ENCODE peak calls at places on chromosomes 6 and 20, in four cellular contexts. C, E, B and R are unnamed samples.
A peak's percentile ranks its signal among the peaks of the same experiment; 100 is the strongest.

GRCh38 chr6:149904661-149905370 is 6.9 kb upstream of the RAET1E start:
- DNase-seq in C (no peak), E (no peak), B (no peak), R (no peak)

GRCh38 chr6:75759207-75759606 is 10.2 kb downstream of the MYO6 start:
- DNase-seq in C (no peak), E (no peak), B (no peak), R (no peak)

GRCh38 chr20:53847118-53847842 is 223.1 kb downstream of the BCAS1 start:
- DNase-seq in C (no peak), E (no peak), B (no peak), R (no peak)

GRCh38 chr6:169559001-169559441 is 142.8 kb downstream of the WDR27 start:
- DNase-seq in C (no peak), E (no peak), B (no peak), R (no peak)

GRCh38 chr6:128507337-128508310 is 12.8 kb downstream of the PTPRK start:
- DNase-seq in C (no peak), E (peak; percentile 99), B (no peak), R (peak; percentile 47)

GRCh38 chr20:47667531-47668312 is 117.6 kb downstream of the SULF2 start:
- DNase-seq in C (no peak), E (no peak), B (no peak), R (no peak)

GRCh38 chr6:37632989-37633550 is 64.6 kb downstream of the MDGA1 start:
- DNase-seq in C (no peak), E (no peak), B (no peak), R (no peak)

GRCh38 chr6:107132330-107132954 is 17.1 kb upstream of the BEND3 start:
- DNase-seq in C (no peak), E (peak; percentile 46), B (no peak), R (peak; percentile 33)

GRCh38 chr6:162123797-162124196 is 603.8 kb downstream of the PRKN start:
- DNase-seq in C (no peak), E (no peak), B (no peak), R (peak; percentile 2)

GRCh38 chr20:54134445-54135220 is 39.2 kb downstream of the CYP24A1 start:
- DNase-seq in C (no peak), E (peak; percentile 85), B (no peak), R (peak; percentile 83)

GRCh38 chr6:116925088-116925794 is 48.2 kb downstream of the RFX6 start:
- DNase-seq in C (no peak), E (no peak), B (peak; percentile 7), R (no peak)

GRCh38 chr6:128406453-128406852 is 113.9 kb downstream of the PTPRK start:
- DNase-seq in C (no peak), E (peak; percentile 24), B (no peak), R (no peak)

GRCh38 chr20:62880935-62881661 is 19.5 kb upstream of the TCFL5 start:
- DNase-seq in C (no peak), E (no peak), B (no peak), R (no peak)

GRCh38 chr6:34524989-34525388 is 31.1 kb downstream of the SPDEF start:
- DNase-seq in C (no peak), E (no peak), B (no peak), R (no peak)

GRCh38 chr20:48763183-48764030 is 64.4 kb downstream of the PREX1 start:
- DNase-seq in C (no peak), E (no peak), B (no peak), R (no peak)

GRCh38 chr20:3777726-3778629 is 3.3 kb downstream of the SPEF1 start:
- DNase-seq in C (no peak), E (no peak), B (no peak), R (peak; percentile 95)

GRCh38 chr6:163941471-163941980 is 527.0 kb downstream of the QKI start:
- DNase-seq in C (no peak), E (no peak), B (no peak), R (no peak)

GRCh38 chr6:167826230-167827061 is at the start of gene AFDN:
- DNase-seq in C (no peak), E (no peak), B (peak; percentile 86), R (peak; percentile 40)

GRCh38 chr6:150118642-150119041 is 24.2 kb upstream of the PPP1R14C start:
- DNase-seq in C (no peak), E (peak; percentile 32), B (no peak), R (no peak)

GRCh38 chr6:170176621-170177382 is 114.1 kb downstream of the DLL1 start:
- DNase-seq in C (no peak), E (no peak), B (no peak), R (peak; percentile 19)

GRCh38 chr6:107275330-107275865 is 160.1 kb upstream of the BEND3 start:
- DNase-seq in C (no peak), E (no peak), B (peak; percentile 95), R (no peak)

GRCh38 chr6:38055210-38055609 is 235.7 kb downstream of the ZFAND3 start:
- DNase-seq in C (no peak), E (no peak), B (no peak), R (no peak)

GRCh38 chr6:147782302-147782701 is 273.8 kb downstream of the SAMD5 start:
- DNase-seq in C (no peak), E (no peak), B (no peak), R (peak; percentile 14)

GRCh38 chr6:33815854-33816253 is 12.1 kb upstream of the MLN start:
- DNase-seq in C (no peak), E (no peak), B (peak; percentile 43), R (no peak)

GRCh38 chr6:42147138-42147562 is 4.7 kb upstream of the C6orf132 start:
- DNase-seq in C (no peak), E (no peak), B (no peak), R (peak; percentile 17)

DNA sequence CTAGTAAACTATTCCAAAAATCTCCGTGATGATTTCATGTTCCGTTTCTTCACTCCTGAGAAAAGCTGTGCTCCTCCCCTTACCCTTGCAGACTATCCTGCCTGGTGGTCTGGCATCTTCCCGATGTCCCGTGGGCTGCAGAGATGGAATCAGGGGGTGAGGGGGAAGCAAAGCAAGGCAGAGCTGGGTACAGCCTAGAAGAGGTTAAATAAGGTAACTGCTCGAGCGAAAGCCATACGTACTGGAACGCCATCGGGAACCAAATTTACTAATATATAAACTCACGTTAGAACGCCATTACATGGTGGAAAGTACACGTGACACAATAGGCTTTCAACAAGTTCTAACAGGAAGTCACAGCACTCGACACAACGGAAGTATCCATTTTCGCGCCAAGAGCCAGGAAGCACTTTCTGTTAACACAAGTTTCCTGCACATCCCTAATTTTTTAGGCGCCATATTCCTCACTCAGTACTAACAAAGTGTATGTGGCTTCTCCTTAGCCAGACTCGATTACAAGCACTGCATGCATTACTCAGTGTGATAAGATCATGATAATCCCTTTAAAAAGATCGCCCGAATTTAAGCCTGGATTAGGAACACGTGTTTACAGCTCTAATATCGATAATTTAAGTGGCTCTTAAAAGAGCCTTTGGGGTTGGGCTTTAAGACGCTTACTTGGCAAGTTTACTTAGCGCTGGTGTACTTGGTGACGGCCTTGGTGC is 101.6 kb upstream of the PRSS16 start:
- DNase-seq in C (peak; percentile 84), E (peak; percentile 43), B (peak; percentile 35), R (peak; percentile 91)
- TF ChIP-seq POLR2AphosphoS2 in C (peak; percentile 92), E (no peak), B (no peak), R (no peak)

GRCh38 chr6:54386295-54386694 is 78.1 kb downstream of the TINAG start:
- DNase-seq in C (no peak), E (no peak), B (no peak), R (no peak)

GRCh38 chr6:54391577-54391976 is 83.3 kb downstream of the TINAG start:
- DNase-seq in C (no peak), E (no peak), B (no peak), R (no peak)

DNA sequence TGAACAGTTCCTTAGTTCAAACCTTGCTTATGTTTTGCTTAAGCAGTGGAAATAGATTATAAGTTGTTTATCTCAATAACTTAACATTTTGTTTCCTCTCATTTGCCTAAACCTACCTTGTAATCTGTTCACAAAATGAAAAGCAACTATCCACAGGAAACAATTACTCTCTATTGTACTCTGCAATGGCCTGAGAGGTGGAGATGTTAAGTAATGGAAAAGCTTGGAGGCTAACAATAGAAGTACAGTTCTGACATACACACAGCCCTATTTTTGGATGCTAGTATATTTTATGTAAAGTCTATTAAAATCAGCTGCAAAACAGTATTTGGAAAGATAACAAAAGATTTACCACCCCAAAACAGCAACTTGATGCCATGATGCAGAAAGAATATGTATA is 82.1 kb downstream of the TINAG start:
- DNase-seq in C (no peak), E (no peak), B (no peak), R (no peak)
- TF ChIP-seq POLR2AphosphoS2 in C (no peak), E (no peak), B (no peak), R (no peak)

GRCh38 chr6:13914346-13914745 is 10.4 kb upstream of the RNF182 start:
- DNase-seq in C (no peak), E (no peak), B (no peak), R (no peak)

GRCh38 chr6:13916230-13916944 is 8.4 kb upstream of the RNF182 start:
- DNase-seq in C (no peak), E (no peak), B (peak; percentile 42), R (no peak)

GRCh38 chr6:13913226-13914001 is 11.3 kb upstream of the RNF182 start:
- DNase-seq in C (no peak), E (no peak), B (no peak), R (no peak)

GRCh38 chr6:13917141-13917540 is 7.6 kb upstream of the RNF182 start:
- DNase-seq in C (no peak), E (no peak), B (no peak), R (no peak)

GRCh38 chr6:13915566-13916229 is 9.1 kb upstream of the RNF182 start:
- DNase-seq in C (no peak), E (no peak), B (no peak), R (no peak)
- TF ChIP-seq POLR2AphosphoS2 in C (no peak), E (no peak), B (no peak), R (no peak)

GRCh38 chr6:93403390-93403789 is 16.0 kb downstream of the EPHA7 start:
- DNase-seq in C (no peak), E (no peak), B (no peak), R (no peak)
- TF ChIP-seq POLR2AphosphoS2 in C (no peak), E (no peak), B (no peak), R (no peak)

DNA sequence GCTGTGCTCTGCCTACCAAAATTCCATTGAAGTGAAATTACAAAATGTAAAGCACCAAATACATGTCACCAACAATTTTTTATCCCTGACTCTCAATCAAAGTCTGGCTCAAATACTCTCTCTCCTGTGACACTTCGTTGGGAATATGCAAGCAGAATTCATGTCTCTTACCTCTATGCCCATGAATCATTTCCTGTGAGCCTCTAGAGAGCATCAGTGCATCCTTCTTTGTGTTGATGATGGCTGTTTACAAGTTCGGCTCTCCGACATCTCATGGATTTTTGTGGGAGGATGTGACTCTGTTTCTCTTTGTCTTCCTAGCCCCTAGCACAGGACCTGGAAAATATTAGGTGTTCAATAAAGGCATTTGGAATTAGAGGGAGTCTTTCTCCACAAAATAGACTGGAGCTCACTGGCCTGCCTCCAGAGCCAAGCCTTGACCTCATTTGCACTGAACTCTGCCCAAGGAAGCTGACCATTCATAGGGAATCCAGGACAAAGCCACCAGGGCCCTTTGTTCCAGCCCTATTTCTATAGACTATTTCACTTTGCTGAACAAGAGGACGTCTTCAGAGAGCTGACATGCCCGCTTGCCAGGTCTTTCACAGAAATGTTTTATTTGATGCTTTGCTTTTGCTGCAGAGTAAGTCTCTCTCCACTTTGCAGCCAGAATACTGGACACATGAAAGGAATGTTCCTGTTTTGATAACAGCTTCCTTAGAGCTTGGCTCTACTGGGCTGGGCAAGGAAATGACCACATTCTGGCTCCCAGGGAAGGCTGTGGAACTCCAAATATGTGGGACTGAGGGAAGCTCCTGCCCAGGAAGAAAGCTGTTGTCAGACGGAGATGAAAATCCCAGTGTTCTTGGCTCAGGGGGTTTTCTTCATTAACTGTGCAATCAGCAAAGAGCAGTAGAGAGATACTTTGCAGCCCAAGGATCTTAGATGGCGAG is 194.5 kb upstream of the CDYL start:
- DNase-seq in C (no peak), E (no peak), B (no peak), R (peak; percentile 34)
- TF ChIP-seq POLR2AphosphoS2 in C (no peak), E (no peak), B (no peak), R (no peak)